ENCODE peak calls at places on chromosomes 16 and 17, in six cellular contexts. B is right lobe of liver, U is upper lobe of right lung, L is pancreas, Q is stomach, V is endodermal cell. Y is an unnamed sample.

GRCh38 chr17:80605326-80606066 is 60.9 kb downstream of the RPTOR start:
- DNase-seq in B (no peak), U (no peak), L (no peak), Q (no peak), V (no peak), Y (peak)

GRCh38 chr17:33942414-33942813 is 312.7 kb upstream of the CCL2 start:
- DNase-seq in B (no peak), U (no peak), L (peak), Q (no peak), V (no peak), Y (no peak)

GRCh38 chr17:82200743-82201497 is 11.7 kb downstream of the CCDC57 start:
- DNase-seq in B (no peak), U (no peak), L (no peak), Q (no peak), V (no peak), Y (peak)

GRCh38 chr17:27616414-27616813 is 14.6 kb upstream of the LGALS9 start:
- DNase-seq in B (no peak), U (no peak), L (no peak), Q (no peak), V (no peak), Y (no peak)

GRCh38 chr17:39082482-39082881 is 69.0 kb downstream of the PLXDC1 start:
- DNase-seq in B (no peak), U (no peak), L (no peak), Q (no peak), V (no peak), Y (no peak)

GRCh38 chr17:10683853-10684252 is 13.5 kb downstream of the SCO1 start:
- DNase-seq in B (no peak), U (no peak), L (no peak), Q (no peak), V (no peak), Y (no peak)

GRCh38 chr16:1492082-1492922 is 858 bp upstream of the TELO2 start:
- DNase-seq in B (no peak), U (no peak), L (no peak), Q (no peak), V (no peak), Y (no peak)

GRCh38 chr17:78798695-78799559 is 16.9 kb upstream of the CYTH1 start:
- DNase-seq in B (no peak), U (no peak), L (no peak), Q (no peak), V (no peak), Y (no peak)

GRCh38 chr17:3009411-3009920 is 53.9 kb downstream of the OR1D5 start:
- DNase-seq in B (no peak), U (no peak), L (no peak), Q (no peak), V (peak), Y (no peak)

GRCh38 chr17:82981141-82981540 is 98.3 kb upstream of the METRNL start:
- DNase-seq in B (no peak), U (peak), L (no peak), Q (no peak), V (no peak), Y (no peak)

GRCh38 chr17:55086635-55087058 is 118.1 kb downstream of the STXBP4 start:
- DNase-seq in B (no peak), U (no peak), L (no peak), Q (no peak), V (no peak), Y (no peak)

GRCh38 chr16:86288716-86289294 is 221.5 kb upstream of the FOXF1 start:
- DNase-seq in B (no peak), U (no peak), L (no peak), Q (no peak), V (no peak), Y (no peak)

GRCh38 chr17:62950067-62950466 is 16.0 kb upstream of the TANC2 start:
- DNase-seq in B (no peak), U (no peak), L (no peak), Q (peak), V (no peak), Y (peak)

GRCh38 chr17:57957886-57958285 is 2.7 kb upstream of the CUEDC1 start:
- DNase-seq in B (no peak), U (no peak), L (no peak), Q (no peak), V (peak), Y (no peak)

GRCh38 chr17:55440391-55440790 is 18.8 kb upstream of the MMD start:
- DNase-seq in B (no peak), U (no peak), L (no peak), Q (no peak), V (no peak), Y (no peak)

GRCh38 chr16:49513040-49513439 is 139.4 kb downstream of the C16orf78 start:
- DNase-seq in B (no peak), U (peak), L (no peak), Q (no peak), V (peak), Y (no peak)

GRCh38 chr16:65111306-65111705 is 10.6 kb downstream of the CDH11 start:
- DNase-seq in B (no peak), U (no peak), L (no peak), Q (no peak), V (no peak), Y (peak)

GRCh38 chr16:10552998-10553491 is 27.4 kb downstream of the EMP2 start:
- DNase-seq in B (peak), U (peak), L (no peak), Q (peak), V (peak), Y (no peak)

GRCh38 chr17:79834575-79835469 is 4.4 kb downstream of the CBX4 start:
- DNase-seq in B (peak), U (peak), L (peak), Q (no peak), V (peak), Y (no peak)

GRCh38 chr17:19292377-19292711 is 55.2 kb downstream of the EPN2 start:
- DNase-seq in B (no peak), U (no peak), L (no peak), Q (no peak), V (no peak), Y (no peak)

GRCh38 chr17:16322636-16323035 is 30.6 kb downstream of the CENPV start:
- DNase-seq in B (no peak), U (no peak), L (no peak), Q (no peak), V (no peak), Y (no peak)

GRCh38 chr16:53041196-53041977 is 11.3 kb downstream of the CHD9NB start:
- DNase-seq in B (no peak), U (no peak), L (no peak), Q (peak), V (peak), Y (no peak)

GRCh38 chr17:15444805-15445204 is 22.6 kb downstream of the CDRT4 start:
- DNase-seq in B (no peak), U (no peak), L (no peak), Q (no peak), V (no peak), Y (no peak)

GRCh38 chr17:3993493-3994220 is 29.4 kb upstream of the ATP2A3 start:
- DNase-seq in B (no peak), U (no peak), L (no peak), Q (no peak), V (no peak), Y (no peak)

GRCh38 chr17:51372345-51373004 is 112.1 kb downstream of the UTP18 start:
- DNase-seq in B (no peak), U (no peak), L (peak), Q (no peak), V (peak), Y (peak)

GRCh38 chr17:30969989-30970680 is 704 bp upstream of the RNF135 start:
- DNase-seq in B (no peak), U (no peak), L (peak), Q (peak), V (peak), Y (peak)

GRCh38 chr17:55436224-55437164 is 14.9 kb upstream of the MMD start:
- DNase-seq in B (no peak), U (no peak), L (no peak), Q (no peak), V (no peak), Y (no peak)

GRCh38 chr17:77645441-77646430 is 312.8 kb upstream of the TNRC6C start:
- DNase-seq in B (no peak), U (peak), L (no peak), Q (no peak), V (peak), Y (no peak)

GRCh38 chr16:49560018-49560830 is 186.6 kb downstream of the C16orf78 start:
- DNase-seq in B (no peak), U (no peak), L (no peak), Q (no peak), V (no peak), Y (no peak)

GRCh38 chr17:35795007-35795870 is at the start of gene MMP28:
- DNase-seq in B (peak), U (peak), L (no peak), Q (peak), V (peak), Y (peak)

GRCh38 chr17:8357910-8358309 is 18.3 kb downstream of the ODF4 start:
- DNase-seq in B (no peak), U (no peak), L (no peak), Q (no peak), V (no peak), Y (no peak)

GRCh38 chr17:81161536-81161935 is 3.8 kb upstream of the PVALEF start:
- DNase-seq in B (peak), U (no peak), L (no peak), Q (no peak), V (no peak), Y (no peak)

GRCh38 chr17:17824780-17825614 is 11.8 kb downstream of the SREBF1 start:
- DNase-seq in B (no peak), U (no peak), L (peak), Q (no peak), V (peak), Y (no peak)

GRCh38 chr16:30010817-30011504 is at the start of gene DOC2A:
- DNase-seq in B (no peak), U (no peak), L (no peak), Q (no peak), V (peak), Y (no peak)

GRCh38 chr17:44260296-44260695 is 7.6 kb downstream of the SLC4A1 start:
- DNase-seq in B (no peak), U (no peak), L (no peak), Q (no peak), V (no peak), Y (no peak)

DNA sequence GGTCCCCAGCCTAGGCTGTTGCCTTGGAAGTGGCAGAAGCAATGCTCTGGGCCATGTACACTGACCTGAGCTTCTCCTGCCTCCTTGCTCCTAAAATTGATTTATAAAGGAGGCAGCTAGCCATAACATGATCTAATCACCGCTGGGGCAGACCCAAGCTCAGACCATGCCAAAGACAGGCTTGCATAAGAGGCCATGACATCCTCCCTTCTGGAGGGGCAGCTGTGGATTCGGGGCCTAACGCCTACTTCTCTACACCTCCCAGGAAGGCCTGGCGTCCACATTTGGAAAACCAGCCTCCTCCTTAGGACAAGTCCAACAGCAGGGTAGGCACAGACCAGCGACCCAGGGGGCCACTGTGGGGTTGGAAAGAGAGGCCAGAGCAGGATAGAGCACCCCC is 12.4 kb downstream of the HSD11B2 start:
- DNase-seq in B (peak), U (no peak), L (no peak), Q (no peak), V (no peak), Y (no peak)
- H3K27ac ChIP-seq in B (peak), U (peak), L (no peak), Q (no peak), V (no peak), Y (peak)

DNA sequence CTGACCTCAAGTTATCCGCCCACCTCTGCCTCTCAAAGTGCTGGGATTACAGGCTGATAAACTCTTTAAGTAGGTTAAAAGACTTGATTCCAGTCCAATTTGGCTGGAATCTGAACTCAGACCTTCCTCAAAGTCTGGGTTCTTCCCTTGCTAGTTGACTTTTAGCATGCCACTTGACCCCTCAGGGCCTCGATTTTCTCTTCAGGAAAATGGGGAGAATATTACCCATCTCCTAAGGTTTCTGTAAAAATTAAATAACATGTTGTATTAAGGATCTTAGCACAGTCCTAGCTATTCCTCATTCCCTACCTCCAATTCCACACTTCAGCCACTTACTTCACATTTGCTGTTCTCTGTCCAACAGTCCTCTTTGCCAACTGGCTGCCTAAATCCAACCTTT is 1.9 kb downstream of the GTF3C1 start:
- DNase-seq in B (no peak), U (no peak), L (no peak), Q (no peak), V (no peak), Y (no peak)
- H3K27ac ChIP-seq in B (no peak), U (no peak), L (no peak), Q (no peak), V (no peak), Y (no peak)

DNA sequence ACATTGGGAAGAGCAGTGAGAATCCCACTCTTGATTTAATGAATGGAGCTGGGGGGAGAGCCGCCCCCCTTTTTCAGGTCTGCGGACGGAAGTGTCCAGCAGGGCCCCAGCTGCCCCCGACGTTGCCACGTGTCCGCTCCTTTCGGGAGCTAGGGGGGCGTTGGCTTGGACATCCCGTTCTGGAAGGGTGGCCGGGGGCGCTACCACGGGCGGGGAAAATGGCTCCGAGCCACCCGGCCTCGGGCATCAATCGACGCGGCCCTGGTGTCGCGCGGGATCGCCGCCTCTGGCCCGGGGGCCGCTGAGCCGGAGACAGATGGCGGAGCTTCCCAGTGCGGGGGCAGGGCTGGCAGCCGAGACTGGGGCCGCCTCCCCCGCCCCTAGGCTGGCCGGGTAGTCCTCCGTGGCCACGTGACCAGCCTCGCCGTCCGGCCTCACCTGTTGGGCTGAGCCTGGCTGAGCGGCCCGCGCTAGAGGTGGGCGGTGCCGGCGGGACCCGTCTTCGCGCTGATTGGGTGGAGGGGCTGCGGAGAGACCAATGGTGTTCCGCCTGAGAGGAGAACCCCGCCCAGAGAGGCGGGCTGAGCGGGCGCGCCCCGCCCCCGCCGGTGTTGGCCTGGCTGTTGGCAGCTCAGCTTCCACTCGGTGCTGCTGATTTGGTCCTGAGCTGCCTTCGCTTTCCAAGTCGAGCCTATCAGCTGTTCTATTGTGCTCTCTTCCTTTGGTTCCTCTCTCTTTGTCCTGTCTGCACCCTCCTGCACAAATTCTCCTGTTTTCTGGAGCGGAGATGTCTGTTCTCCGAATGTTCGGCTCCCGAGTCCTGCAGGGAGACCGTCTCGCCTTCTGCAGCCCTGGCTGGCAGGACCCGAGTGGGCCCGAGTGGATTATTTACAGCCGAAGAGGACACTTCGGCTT is 8.3 kb downstream of the HS3ST3B1 start:
- DNase-seq in B (peak), U (peak), L (peak), Q (peak), V (peak), Y (peak)
- H3K27ac ChIP-seq in B (peak), U (no peak), L (peak), Q (peak), V (peak), Y (peak)

GRCh38 chr17:47956818-47957590 is 679 bp downstream of the PRR15L start:
- DNase-seq in B (no peak), U (peak), L (peak), Q (no peak), V (no peak), Y (peak)
- H3K27ac ChIP-seq in B (peak), U (peak), L (peak), Q (peak), V (no peak), Y (peak)

GRCh38 chr17:76512366-76513305 is 11.4 kb upstream of the RHBDF2 start:
- DNase-seq in B (no peak), U (no peak), L (no peak), Q (no peak), V (no peak), Y (no peak)
- H3K27ac ChIP-seq in B (no peak), U (no peak), L (no peak), Q (no peak), V (no peak), Y (peak)

DNA sequence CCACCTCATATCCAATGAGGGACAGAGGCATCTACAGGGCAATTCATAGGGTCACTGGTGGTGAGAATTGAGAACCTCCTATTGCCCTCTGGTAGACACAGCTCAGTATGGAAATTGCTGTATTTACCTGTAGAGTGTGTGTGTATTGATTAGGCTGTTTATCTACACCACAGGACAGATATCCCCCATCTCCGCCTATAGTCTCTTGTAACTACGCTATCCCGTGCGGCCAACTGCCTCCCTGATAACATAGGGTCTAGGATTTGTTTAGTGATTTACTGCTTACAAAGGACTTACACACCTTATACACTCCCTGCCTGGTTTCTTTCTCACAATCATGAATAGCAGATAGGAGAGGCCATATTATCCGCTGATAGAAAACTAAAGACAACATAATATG is 1.7 kb upstream of the STAT3 start:
- DNase-seq in B (no peak), U (no peak), L (no peak), Q (no peak), V (peak), Y (no peak)
- H3K27ac ChIP-seq in B (peak), U (peak), L (no peak), Q (peak), V (no peak), Y (no peak)

GRCh38 chr16:47392114-47392513 is 68.7 kb downstream of the ITFG1 start:
- DNase-seq in B (no peak), U (no peak), L (no peak), Q (no peak), V (no peak), Y (peak)

DNA sequence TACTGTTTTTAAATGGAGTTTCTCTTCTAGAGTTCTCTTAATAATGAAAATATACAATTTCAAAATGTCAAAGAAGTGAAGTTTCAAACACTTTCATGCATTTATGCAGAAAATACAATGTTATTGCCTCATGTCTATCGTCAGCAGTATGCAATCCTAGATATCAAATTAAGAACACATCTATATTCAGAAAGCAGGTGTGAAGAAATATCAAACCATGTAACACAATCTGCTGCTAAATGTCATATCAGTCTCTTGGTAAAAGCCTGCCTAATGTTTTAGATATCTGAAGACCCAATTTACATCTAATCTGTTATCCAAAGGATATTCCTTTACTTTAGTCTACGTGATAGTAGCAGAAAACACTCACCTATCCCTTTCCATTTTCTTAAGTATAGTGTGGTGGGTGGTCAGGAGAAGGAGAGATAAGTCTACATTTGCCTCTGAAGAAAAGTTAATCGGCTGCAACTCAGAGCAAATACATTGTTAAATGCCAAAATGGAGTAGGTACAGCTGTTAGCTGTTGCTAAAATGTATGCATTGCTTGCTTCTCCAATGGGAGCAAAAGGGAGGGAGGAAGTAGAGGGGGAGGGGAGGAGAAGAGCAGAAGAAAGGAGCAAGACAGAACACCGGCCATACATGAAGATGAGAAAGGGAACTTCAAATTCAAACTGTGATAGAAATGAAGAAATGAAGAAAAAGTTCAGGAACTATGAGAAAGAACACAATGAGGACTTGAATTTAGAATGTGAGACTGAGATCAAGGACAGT is 64.9 kb downstream of the ITFG1 start:
- DNase-seq in B (no peak), U (no peak), L (no peak), Q (no peak), V (no peak), Y (no peak)
- H3K27ac ChIP-seq in B (no peak), U (no peak), L (no peak), Q (no peak), V (no peak), Y (no peak)

DNA sequence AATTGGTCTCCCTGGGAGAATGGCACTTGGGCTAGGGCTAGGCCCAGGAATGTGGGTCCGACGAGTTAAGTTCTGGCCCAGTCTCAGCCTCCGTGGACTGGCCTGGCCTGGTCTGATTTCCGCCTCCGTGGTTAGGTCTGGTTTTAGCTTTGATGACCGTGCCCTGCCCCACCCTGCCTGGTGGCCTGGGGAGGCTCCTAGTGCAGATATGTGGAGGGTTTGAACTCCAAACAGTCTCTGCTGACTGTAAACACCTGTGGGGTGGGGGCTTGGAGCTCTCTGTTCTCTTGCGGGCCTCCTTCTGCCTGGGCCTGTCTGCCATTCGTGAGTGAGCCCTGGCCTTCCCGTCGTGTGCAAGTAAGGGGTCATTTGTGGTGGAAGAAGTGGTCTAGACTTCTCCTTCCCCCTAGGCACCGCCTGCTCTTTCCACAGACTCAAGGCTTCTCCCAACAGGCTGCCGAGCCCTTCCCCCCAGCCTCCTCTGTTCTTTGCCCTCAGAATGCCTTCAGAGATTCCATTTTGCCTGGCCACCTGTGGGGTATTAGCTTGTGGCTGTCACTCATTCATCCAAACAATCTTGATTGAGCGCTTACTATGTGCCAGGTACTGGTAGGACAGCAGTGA is 1.5 kb downstream of the ATP6V0C start:
- DNase-seq in B (peak), U (peak), L (peak), Q (peak), V (peak), Y (peak)
- H3K27ac ChIP-seq in B (peak), U (peak), L (peak), Q (peak), V (no peak), Y (peak)

GRCh38 chr16:74305978-74306784 is 9.6 kb downstream of the PSMD7 start:
- DNase-seq in B (no peak), U (no peak), L (no peak), Q (no peak), V (no peak), Y (no peak)
- H3K27ac ChIP-seq in B (no peak), U (no peak), L (no peak), Q (no peak), V (no peak), Y (no peak)

Y was measured in small intestine.